ENCODE peak calls at places on chromosomes 11 and 22, in four cellular contexts. U, G, M and T are unnamed samples.

GRCh38 chr11:33670250-33671011 is 30.2 kb downstream of the C11orf91 start:
- DNase-seq in U (no peak), G (no peak), M (no peak), T (peak; percentile 89)

GRCh38 chr11:6194065-6194581 is 4.9 kb upstream of the OR52W1 start:
- DNase-seq in U (no peak), G (no peak), M (no peak), T (no peak)

GRCh38 chr22:40107756-40108437 is 69.8 kb upstream of the TNRC6B start:
- DNase-seq in U (peak; percentile 19), G (peak; percentile 18), M (no peak), T (peak; percentile 72)

GRCh38 chr11:125342281-125342980 is 153.6 kb downstream of the FEZ1 start:
- DNase-seq in U (no peak), G (no peak), M (no peak), T (no peak)

GRCh38 chr11:120929664-120930154 is 94.2 kb upstream of the TBCEL start:
- DNase-seq in U (peak; percentile 9), G (peak; percentile 60), M (peak; percentile 91), T (peak; percentile 55)

GRCh38 chr11:107957109-107957588 is 28.9 kb downstream of the RAB39A start:
- DNase-seq in U (no peak), G (peak; percentile 11), M (no peak), T (no peak)

GRCh38 chr11:628056-628455 is 1.1 kb upstream of the SCT start:
- DNase-seq in U (no peak), G (no peak), M (no peak), T (no peak)

GRCh38 chr11:79440451-79441158 is at the start of gene TENM4:
- DNase-seq in U (no peak), G (no peak), M (peak; percentile 82), T (peak; percentile 61)

GRCh38 chr11:57126766-57127400 is 54.9 kb upstream of the LRRC55 start:
- DNase-seq in U (no peak), G (no peak), M (peak; percentile 41), T (no peak)

GRCh38 chr11:74094393-74094792 is 76.4 kb downstream of the C2CD3 start:
- DNase-seq in U (no peak), G (no peak), M (no peak), T (no peak)

GRCh38 chr22:49935561-49935960 is 17.1 kb downstream of the CRELD2 start:
- DNase-seq in U (peak; percentile 65), G (no peak), M (no peak), T (no peak)

GRCh38 chr22:23751441-23751996 is 607 bp upstream of the ZNF70 start:
- DNase-seq in U (no peak), G (no peak), M (peak; percentile 39), T (no peak)

GRCh38 chr11:90705661-90706060 is 482.8 kb upstream of the CHORDC1 start:
- DNase-seq in U (no peak), G (no peak), M (no peak), T (no peak)

GRCh38 chr11:128892866-128893565 is 1.9 kb downstream of the KCNJ5 start:
- DNase-seq in U (no peak), G (no peak), M (no peak), T (no peak)

GRCh38 chr11:118415739-118416068 is 14.3 kb downstream of the ATP5MG start:
- DNase-seq in U (no peak), G (no peak), M (no peak), T (peak; percentile 96)

GRCh38 chr22:39012525-39013516 is 1.2 kb upstream of the APOBEC3C start:
- DNase-seq in U (no peak), G (no peak), M (no peak), T (no peak)

GRCh38 chr22:38327805-38328204 is 10.6 kb upstream of the CSNK1E start:
- DNase-seq in U (no peak), G (no peak), M (no peak), T (peak; percentile 86)

GRCh38 chr11:67371199-67371548 is 2.2 kb downstream of the CLCF1 start:
- DNase-seq in U (no peak), G (no peak), M (no peak), T (no peak)

GRCh38 chr22:44286673-44287072 is 26.1 kb downstream of the SHISAL1 start:
- DNase-seq in U (no peak), G (no peak), M (no peak), T (no peak)

GRCh38 chr11:35619754-35620640 is 1.7 kb downstream of the FJX1 start:
- DNase-seq in U (no peak), G (no peak), M (peak; percentile 56), T (peak; percentile 89)

GRCh38 chr11:129373489-129373953 is 2.1 kb upstream of the BARX2 start:
- DNase-seq in U (no peak), G (no peak), M (no peak), T (peak; percentile 13)

GRCh38 chr22:19718255-19719054 is 4.2 kb downstream of the SEPTIN5 start:
- DNase-seq in U (no peak), G (no peak), M (no peak), T (no peak)

GRCh38 chr11:95674669-95675358 is 114.8 kb downstream of the FAM76B start:
- DNase-seq in U (peak; percentile 11), G (no peak), M (no peak), T (no peak)

GRCh38 chr11:69218946-69219720 is 63.4 kb downstream of the SMIM38 start:
- DNase-seq in U (no peak), G (no peak), M (no peak), T (no peak)

GRCh38 chr11:117465236-117465997 is 137.8 kb downstream of the CEP164 start:
- DNase-seq in U (no peak), G (no peak), M (no peak), T (no peak)

GRCh38 chr22:45934659-45935341 is 42.2 kb downstream of the WNT7B start:
- DNase-seq in U (no peak), G (no peak), M (peak; percentile 5), T (peak; percentile 94)

GRCh38 chr22:41891407-41891806 is 23.5 kb downstream of the SHISA8 start:
- DNase-seq in U (no peak), G (no peak), M (no peak), T (no peak)

GRCh38 chr11:112467721-112468120 is 207.1 kb upstream of the PLET1 start:
- DNase-seq in U (no peak), G (no peak), M (no peak), T (no peak)

GRCh38 chr11:44797886-44798683 is 71.3 kb downstream of the TSPAN18 start:
- DNase-seq in U (no peak), G (no peak), M (no peak), T (no peak)

GRCh38 chr11:118078972-118079411 is 2.1 kb downstream of the TMPRSS4 start:
- DNase-seq in U (no peak), G (no peak), M (no peak), T (no peak)

GRCh38 chr22:23574877-23575276 is 5.2 kb downstream of the IGLL1 start:
- DNase-seq in U (no peak), G (no peak), M (no peak), T (no peak)

GRCh38 chr22:42932857-42933782 is 76.0 kb upstream of the ARFGAP3 start:
- DNase-seq in U (no peak), G (peak; percentile 83), M (no peak), T (no peak)

GRCh38 chr11:13368041-13368446 is 90.5 kb downstream of the BMAL1 start:
- DNase-seq in U (no peak), G (no peak), M (no peak), T (peak; percentile 62)

GRCh38 chr11:9850224-9850895 is 186.5 kb downstream of the SWAP70 start:
- DNase-seq in U (no peak), G (no peak), M (no peak), T (no peak)